ENCODE peak calls at places on chromosomes 2 and 18, in four cellular contexts. R is kidney, U is epithelial cell of esophagus, B is endothelial cell. W is an unnamed sample.

GRCh38 chr2:188701836-188702235 is 272.3 kb upstream of the COL3A1 start:
- DNase-seq in U (peak; percentile 44), R (no peak), B (no peak), W (no peak)

GRCh38 chr2:127146820-127147502 is 40.0 kb upstream of the BIN1 start:
- DNase-seq in B (no peak), R (no peak), U (no peak), W (peak; percentile 59)

GRCh38 chr2:65850695-65851094 is 418.3 kb upstream of the SPRED2 start:
- DNase-seq in U (peak; percentile 39), R (no peak), B (no peak), W (no peak)

GRCh38 chr18:62944454-62944853 is 229.1 kb downstream of the PHLPP1 start:
- DNase-seq in U (no peak), R (no peak), B (no peak), W (no peak)

GRCh38 chr18:28560339-28560738 is 383.4 kb upstream of the CDH2 start:
- DNase-seq in R (no peak), U (no peak), B (no peak), W (no peak)

GRCh38 chr2:8103085-8103708 is 578.7 kb upstream of the ID2 start:
- DNase-seq in R (no peak), U (no peak), B (no peak), W (no peak)

GRCh38 chr2:102268529-102269524 is 42.5 kb upstream of the IL1RL1 start:
- DNase-seq in B (no peak), U (no peak), R (no peak), W (no peak)

GRCh38 chr18:23380817-23381216 is 72.3 kb upstream of the RIOK3 start:
- DNase-seq in B (no peak), U (no peak), R (no peak), W (no peak)

GRCh38 chr2:42139141-42139540 is 30.0 kb upstream of the EML4 start:
- DNase-seq in U (no peak), B (no peak), R (no peak), W (no peak)

GRCh38 chr2:126788652-126789051 is 110.0 kb upstream of the TEX51 start:
- DNase-seq in U (no peak), R (no peak), B (no peak), W (no peak)

GRCh38 chr2:67234443-67234842 is 162.7 kb upstream of the ETAA1 start:
- DNase-seq in B (no peak), R (no peak), U (peak; percentile 34), W (no peak)
- TF ChIP-seq CTCF in B (no peak), R (peak; percentile 26), U (peak; percentile 75), W (peak; percentile 57)

GRCh38 chr2:9138507-9139085 is 68.0 kb upstream of the ASAP2 start:
- DNase-seq in U (no peak), B (peak; percentile 63), R (peak; percentile 44), W (no peak)
- TF ChIP-seq CTCF in U (peak; percentile 40), B (peak; percentile 46), R (no peak), W (peak; percentile 33)

GRCh38 chr2:143579456-143579855 is 450.2 kb downstream of the ARHGAP15 start:
- DNase-seq in R (no peak), B (no peak), U (no peak), W (no peak)

GRCh38 chr2:143577489-143577888 is 448.3 kb downstream of the ARHGAP15 start:
- DNase-seq in U (no peak), R (no peak), B (no peak), W (no peak)

GRCh38 chr2:143586119-143586518 is 456.9 kb downstream of the ARHGAP15 start:
- DNase-seq in U (no peak), B (no peak), R (no peak), W (no peak)

GRCh38 chr2:143581989-143582719 is 452.9 kb downstream of the ARHGAP15 start:
- DNase-seq in B (no peak), R (no peak), U (no peak), W (no peak)

DNA sequence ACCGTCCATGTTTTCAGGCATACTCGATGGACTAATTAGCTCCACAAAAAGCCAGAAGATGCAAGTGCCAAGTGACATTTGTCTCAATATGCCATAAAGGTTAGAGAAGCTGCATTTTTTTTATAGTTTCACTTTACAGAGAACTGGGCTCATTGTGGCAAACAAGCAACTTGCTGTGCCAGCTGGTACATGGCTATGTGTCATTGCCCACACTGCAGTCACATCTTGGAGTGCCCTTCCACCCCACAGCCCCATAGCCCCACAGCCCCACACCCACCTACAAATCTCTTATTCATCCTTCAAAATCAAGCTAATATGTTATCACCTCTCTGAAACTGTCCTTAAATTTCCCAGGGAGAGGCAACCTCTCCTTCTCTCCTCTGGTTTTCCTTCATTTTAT is 451.9 kb downstream of the ARHGAP15 start:
- DNase-seq in R (no peak), U (no peak), B (no peak), W (no peak)
- TF ChIP-seq CTCF in R (no peak), U (no peak), B (no peak), W (no peak)

GRCh38 chr18:57469884-57470283 is 34.7 kb downstream of the ONECUT2 start:
- DNase-seq in U (no peak), B (no peak), R (no peak), W (no peak)

GRCh38 chr18:57466745-57467144 is 31.6 kb downstream of the ONECUT2 start:
- DNase-seq in R (no peak), U (no peak), B (no peak), W (peak; percentile 69)

GRCh38 chr18:57461652-57462269 is 26.6 kb downstream of the ONECUT2 start:
- DNase-seq in U (no peak), R (no peak), B (no peak), W (no peak)

DNA sequence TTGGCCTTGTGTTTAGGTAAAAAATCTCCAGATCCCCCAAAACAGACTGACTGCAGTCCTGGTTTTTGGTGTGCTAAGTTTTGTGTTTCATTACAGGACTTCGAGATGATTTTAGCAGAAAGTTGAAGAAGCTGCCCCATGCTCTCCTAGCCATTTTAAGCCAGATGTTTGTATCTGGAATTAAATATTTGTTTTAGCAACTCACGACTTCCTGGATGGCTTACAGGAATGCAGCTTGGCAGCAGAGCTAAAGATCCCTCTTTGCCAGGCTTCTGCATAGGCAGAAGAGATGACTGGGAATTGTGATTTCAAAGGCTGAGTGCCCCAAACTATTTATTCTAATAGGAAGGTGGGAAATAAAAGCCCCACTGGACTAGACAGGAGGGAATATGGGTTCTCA is 31.1 kb downstream of the ONECUT2 start:
- DNase-seq in U (no peak), R (no peak), B (no peak), W (no peak)
- TF ChIP-seq CTCF in U (no peak), R (no peak), B (no peak), W (no peak)

GRCh38 chr2:96412307-96413066 is 76.9 kb downstream of the NCAPH start:
- DNase-seq in R (no peak), U (no peak), B (no peak), W (no peak)

GRCh38 chr2:96409543-96410184 is 74.1 kb downstream of the NCAPH start:
- DNase-seq in B (no peak), U (no peak), R (no peak), W (no peak)

GRCh38 chr2:96407919-96408550 is 72.5 kb downstream of the NCAPH start:
- DNase-seq in U (no peak), B (no peak), R (no peak), W (no peak)

GRCh38 chr2:96407041-96407918 is 71.7 kb downstream of the NCAPH start:
- DNase-seq in B (peak; percentile 66), R (no peak), U (peak; percentile 83), W (peak; percentile 78)

GRCh38 chr2:96408631-96409542 is 73.3 kb downstream of the NCAPH start:
- DNase-seq in U (no peak), R (no peak), B (no peak), W (no peak)
- TF ChIP-seq CTCF in U (no peak), R (no peak), B (no peak), W (no peak)

DNA sequence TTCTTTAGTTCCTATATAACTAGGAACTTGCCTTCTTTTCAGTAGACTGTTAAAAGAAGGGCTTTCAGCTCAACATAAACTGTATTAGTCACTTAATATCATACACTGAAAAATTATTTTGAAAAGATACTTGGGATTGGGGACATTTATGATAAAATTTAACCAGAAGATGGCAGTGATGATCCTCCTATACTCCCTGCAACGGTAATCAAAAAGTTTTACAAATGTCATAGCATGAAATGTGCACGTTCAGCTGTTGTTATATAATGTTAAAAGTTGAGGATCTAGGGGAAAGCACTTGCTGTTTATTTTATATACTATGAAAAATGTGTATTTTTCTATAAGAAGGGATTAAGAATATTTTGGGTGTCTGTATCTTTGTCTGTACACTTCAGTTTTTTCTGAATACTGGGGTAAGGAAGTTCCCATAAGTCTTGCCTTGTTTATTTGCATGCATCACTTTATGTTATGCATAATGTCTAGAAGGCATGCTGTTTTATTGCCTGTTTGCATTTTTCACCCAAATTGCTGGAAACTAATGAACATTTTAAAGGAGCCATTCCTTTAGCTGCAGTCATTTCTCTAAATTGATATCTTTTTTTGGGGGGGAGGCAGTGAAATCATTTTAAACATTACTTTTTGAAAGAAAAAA is 19.0 kb downstream of the DYNC1I2 start:
- DNase-seq in R (no peak), B (no peak), U (peak; percentile 18), W (no peak)
- TF ChIP-seq CTCF in R (peak; percentile 19), B (no peak), U (peak; percentile 35), W (peak; percentile 54)

W was measured in D721Med.